ENCODE peak calls at places on chromosomes 3 and 15, in ten cellular contexts. D is aorta, H is neural crest cell, X is PC-9, P is germinal center, B is cardiac septum, Y is epithelial cell of prostate, Z is heart right ventricle, T is D341Med, E is ACHN. K is an unnamed sample.

GRCh38 chr3:190989213-190989612 is 126.7 kb upstream of the GMNC start:
- DNase-seq in D (no peak), H (no peak), X (no peak), P (no peak), B (no peak), Y (no peak), Z (no peak), T (no peak), E (no peak), K (peak; percentile 55)

GRCh38 chr3:138331143-138331894 is 1.7 kb upstream of the NME9 start:
- DNase-seq in D (no peak), H (no peak), X (no peak), P (no peak), B (no peak), Y (no peak), Z (no peak), T (no peak), E (no peak), K (no peak)

GRCh38 chr15:39599871-39600270 is 19.0 kb downstream of the THBS1 start:
- DNase-seq in D (no peak), H (no peak), X (no peak), P (no peak), B (no peak), Y (no peak), Z (no peak), T (no peak), E (peak; percentile 6), K (no peak)

GRCh38 chr3:128151758-128152274 is 1.5 kb upstream of the EEFSEC start:
- DNase-seq in D (no peak), H (no peak), X (no peak), P (no peak), B (no peak), Y (no peak), Z (no peak), T (no peak), E (no peak), K (no peak)

GRCh38 chr3:108090701-108091497 is at the start of gene CD47:
- DNase-seq in D (peak; percentile 96), H (peak; percentile 93), X (peak; percentile 97), P (peak; percentile 98), B (peak; percentile 98), Y (peak; percentile 51), Z (peak; percentile 94), T (peak; percentile 100), E (peak; percentile 81), K (peak; percentile 73)

GRCh38 chr15:71386448-71387236 is 271.4 kb downstream of the THSD4 start:
- DNase-seq in D (no peak), H (no peak), X (no peak), P (no peak), B (no peak), Y (no peak), Z (no peak), T (no peak), E (peak; percentile 18), K (no peak)

GRCh38 chr15:36622247-36622795 is 42.9 kb downstream of the CDIN1 start:
- DNase-seq in D (no peak), H (no peak), X (no peak), P (no peak), B (no peak), Y (no peak), Z (no peak), T (no peak), E (no peak), K (no peak)

GRCh38 chr3:71503525-71504249 is 79.8 kb downstream of the FOXP1 start:
- DNase-seq in D (no peak), H (no peak), X (peak; percentile 15), P (no peak), B (no peak), Y (no peak), Z (no peak), T (no peak), E (peak; percentile 58), K (no peak)

GRCh38 chr15:39804026-39804425 is 21.4 kb upstream of the FSIP1 start:
- DNase-seq in D (no peak), H (no peak), X (no peak), P (no peak), B (no peak), Y (peak; percentile 91), Z (no peak), T (no peak), E (no peak), K (no peak)

GRCh38 chr15:92848464-92848851 is 51.7 kb upstream of the CHD2 start:
- DNase-seq in D (no peak), H (no peak), X (no peak), P (no peak), B (no peak), Y (no peak), Z (no peak), T (no peak), E (no peak), K (no peak)

GRCh38 chr3:74447221-74447620 is 167.2 kb downstream of the CNTN3 start:
- DNase-seq in D (no peak), H (no peak), X (no peak), P (no peak), B (no peak), Y (no peak), Z (no peak), T (no peak), E (no peak), K (no peak)

GRCh38 chr15:84955089-84955848 is 26.4 kb upstream of the PDE8A start:
- DNase-seq in D (peak; percentile 81), H (peak; percentile 39), X (peak; percentile 60), P (no peak), B (no peak), Y (no peak), Z (peak; percentile 81), T (peak; percentile 84), E (peak; percentile 64), K (no peak)

GRCh38 chr3:134563614-134564013 is 77.8 kb downstream of the CEP63 start:
- DNase-seq in D (no peak), H (no peak), X (no peak), P (no peak), B (no peak), Y (peak; percentile 12), Z (no peak), T (no peak), E (no peak), K (no peak)

K was measured in CMK.